ENCODE peak calls at places on chromosomes 1 and 21, in four cellular contexts. K is glutamatergic neuron, L is nephron progenitor cell, S is caudate nucleus. Q is an unnamed sample.

GRCh38 chr1:182438326-182438725 is 11.6 kb upstream of the RGSL1 start:
- DNase-seq in S (no peak), L (no peak), K (no peak), Q (no peak)

GRCh38 chr1:50335036-50335435 is 88.2 kb downstream of the DMRTA2 start:
- DNase-seq in L (no peak), K (no peak), S (no peak), Q (no peak)

GRCh38 chr1:232568906-232569305 is 61.0 kb downstream of the SIPA1L2 start:
- DNase-seq in L (no peak), S (no peak), K (no peak), Q (no peak)

GRCh38 chr1:176954242-176954641 is 210.3 kb downstream of the ASTN1 start:
- DNase-seq in S (no peak), L (no peak), K (no peak), Q (no peak)

GRCh38 chr1:189939967-189940366 is 537.7 kb downstream of the BRINP3 start:
- DNase-seq in K (no peak), L (no peak), S (no peak), Q (no peak)

GRCh38 chr1:64976361-64976760 is 10.0 kb upstream of the JAK1 start:
- DNase-seq in K (no peak), S (no peak), L (no peak), Q (no peak)

GRCh38 chr1:178612261-178612660 is 99.4 kb downstream of the TEX35 start:
- DNase-seq in L (no peak), K (no peak), S (no peak), Q (no peak)

GRCh38 chr1:185570962-185571361 is 163.2 kb upstream of the HMCN1 start:
- DNase-seq in S (no peak), K (no peak), L (no peak), Q (no peak)

GRCh38 chr21:18153063-18153462 is 91.6 kb upstream of the CHODL start:
- DNase-seq in L (no peak), S (no peak), K (no peak), Q (no peak)

Q was measured in activated CD8-positive, alpha-beta memory T cell treated with anti-CD3 and anti-CD28 coated beads, Interleukin-2, amount 10 ng/mL, durations not matched to agents 7 days and 5 days.